ENCODE peak calls at places on chromosomes 6 and 20, in five cellular contexts. D is endothelial cell of umbilical vein, R is cardiac muscle cell, P is IMR-90, V is pancreas. X is an unnamed sample. For H3K4me1, the result is how much of the 10 kb centered on the place peaks cover.

GRCh38 chr20:33532753-33533459 is 43.0 kb downstream of the CBFA2T2 start:
- DNase-seq in D (no peak), R (peak), P (peak), V (no peak), X (no peak)

GRCh38 chr20:53676987-53677386 is 83.3 kb upstream of the ZNF217 start:
- DNase-seq in D (no peak), R (no peak), P (no peak), V (no peak), X (no peak)

GRCh38 chr6:10030942-10031537 is 383.8 kb downstream of the TFAP2A start:
- DNase-seq in D (no peak), R (no peak), P (no peak), V (no peak), X (no peak)

GRCh38 chr6:14671261-14671681 is 553.7 kb downstream of the CD83 start:
- DNase-seq in D (no peak), R (peak), P (peak), V (no peak), X (no peak)

GRCh38 chr6:87501809-87502572 is 29.2 kb downstream of the SLC35A1 start:
- DNase-seq in D (peak), R (no peak), P (no peak), V (no peak), X (no peak)

GRCh38 chr6:150755042-150755441 is 110.5 kb upstream of the MTHFD1L start:
- DNase-seq in D (no peak), R (no peak), P (no peak), V (no peak), X (no peak)

GRCh38 chr20:17438436-17439039 is 92.6 kb downstream of the BFSP1 start:
- DNase-seq in D (no peak), R (no peak), P (no peak), V (no peak), X (no peak)

GRCh38 chr20:34536798-34537394 is 20.7 kb downstream of the DYNLRB1 start:
- DNase-seq in D (peak), R (peak), P (no peak), V (peak), X (no peak)

GRCh38 chr20:37526839-37527637 is 638 bp downstream of the BLCAP start:
- DNase-seq in D (no peak), R (peak), P (peak), V (no peak), X (peak)

GRCh38 chr6:134363323-134364039 is 45.6 kb upstream of the SGK1 start:
- DNase-seq in D (peak), R (no peak), P (peak), V (no peak), X (no peak)

GRCh38 chr6:166707045-166707444 is 80.0 kb upstream of the RPS6KA2 start:
- DNase-seq in D (peak), R (peak), P (peak), V (peak), X (no peak)

DNA sequence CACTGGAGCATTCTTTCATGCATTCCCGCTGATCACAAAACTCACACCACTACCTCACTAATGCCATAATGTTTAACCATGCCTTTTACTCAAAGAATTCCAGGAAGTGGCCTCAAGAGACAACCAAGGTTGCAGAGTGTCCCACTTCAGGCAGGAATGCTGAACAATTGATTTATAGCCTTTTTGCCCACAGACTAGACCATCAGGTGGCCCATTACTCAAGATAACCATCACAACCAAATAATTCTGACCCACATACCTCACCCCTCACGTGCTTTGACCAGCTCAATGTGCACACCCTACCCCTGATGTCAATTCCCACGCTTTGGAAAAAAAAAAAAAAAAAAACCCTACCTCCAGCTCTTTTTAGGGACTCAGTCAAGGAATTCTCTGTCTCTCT is 220.6 kb upstream of the UFL1 start:
- DNase-seq in D (no peak), R (no peak), P (no peak), V (no peak), X (no peak)
- H3K4me1 ChIP-seq in D (under half), R (under half), P (under half), V (under half), X (under half)

GRCh38 chr20:62200491-62201172 is 17.8 kb downstream of the MTG2 start:
- DNase-seq in D (no peak), R (no peak), P (no peak), V (peak), X (no peak)
- H3K4me3 ChIP-seq in D (no peak), R (no peak), P (no peak), V (no peak), X (no peak)

DNA sequence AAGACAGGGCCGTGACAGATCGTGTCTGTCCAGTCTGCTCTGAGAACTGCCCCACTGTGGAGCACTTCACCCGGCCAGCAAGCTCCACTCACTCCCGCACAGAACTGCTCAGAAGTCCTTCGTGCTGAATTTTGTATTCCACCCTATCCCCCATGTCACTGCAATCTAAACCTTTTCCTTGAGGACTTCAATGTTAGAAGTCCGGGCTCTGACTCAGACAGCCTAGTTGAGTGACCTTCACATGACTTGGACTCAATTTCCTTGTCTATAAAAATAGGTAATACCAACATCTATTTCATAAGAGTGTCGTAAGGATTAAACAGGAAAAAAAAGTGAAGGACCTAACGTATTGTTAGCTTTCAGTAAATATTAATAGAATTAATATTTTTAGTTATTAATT is 161.6 kb downstream of the QRSL1 start:
- DNase-seq in D (no peak), R (no peak), P (no peak), V (no peak), X (no peak)
- H3K4me1 ChIP-seq in D (under half), R (under half), P (under half), V (under half), X (under half)

GRCh38 chr20:44495802-44496481 is 20.3 kb downstream of the TTPAL start:
- DNase-seq in D (peak), R (peak), P (peak), V (no peak), X (no peak)

GRCh38 chr20:44494681-44495080 is 19.0 kb downstream of the TTPAL start:
- DNase-seq in D (no peak), R (no peak), P (no peak), V (no peak), X (no peak)

GRCh38 chr20:44494266-44494665 is 18.6 kb downstream of the TTPAL start:
- DNase-seq in D (no peak), R (no peak), P (peak), V (no peak), X (no peak)

GRCh38 chr20:44496976-44497375 is 21.3 kb downstream of the TTPAL start:
- DNase-seq in D (no peak), R (no peak), P (peak), V (no peak), X (no peak)

GRCh38 chr20:44495257-44495656 is 19.6 kb downstream of the TTPAL start:
- DNase-seq in D (no peak), R (peak), P (peak), V (no peak), X (no peak)
- H3K4me3 ChIP-seq in D (no peak), R (no peak), P (no peak), V (no peak), X (no peak)

GRCh38 chr6:13660893-13661292 is 45.8 kb downstream of the NOL7 start:
- DNase-seq in D (no peak), R (no peak), P (no peak), V (no peak), X (no peak)
- H3K4me1 ChIP-seq in D (under half), R (under half), P (under half), V (under half), X (under half)

GRCh38 chr6:46011241-46012085 is 4.2 kb downstream of the CLIC5 start:
- DNase-seq in D (peak), R (no peak), P (no peak), V (no peak), X (no peak)
- H3K4me3 ChIP-seq in D (no peak), R (no peak), P (no peak), V (no peak), X (no peak)

GRCh38 chr20:31684153-31685003 is 38.3 kb downstream of the BCL2L1 start:
- DNase-seq in D (no peak), R (no peak), P (no peak), V (no peak), X (no peak)

GRCh38 chr20:31687777-31688176 is 34.9 kb downstream of the BCL2L1 start:
- DNase-seq in D (no peak), R (no peak), P (no peak), V (no peak), X (no peak)

GRCh38 chr20:31682927-31683326 is 39.7 kb downstream of the BCL2L1 start:
- DNase-seq in D (peak), R (no peak), P (no peak), V (no peak), X (no peak)

GRCh38 chr20:31689141-31689540 is 33.5 kb downstream of the BCL2L1 start:
- DNase-seq in D (no peak), R (no peak), P (no peak), V (no peak), X (no peak)

GRCh38 chr20:31685853-31686641 is 36.6 kb downstream of the BCL2L1 start:
- DNase-seq in D (no peak), R (no peak), P (no peak), V (no peak), X (no peak)
- H3K4me1 ChIP-seq in D (under half), R (under half), P (under half), V (under half), X (under half)